ENCODE peak calls at places on chromosome 6, in eight cellular contexts. G is AG04450; E is upper lobe of left lung; P is fibroblast of pulmonary artery; X is AG10803; H is HL-60; S is OCI-LY7; U is CD8-positive, alpha-beta T cell. R is an unnamed sample.

GRCh38 chr6:6085928-6086668 is 79.4 kb upstream of the NRN1 start:
- DNase-seq in P (no peak), S (no peak), E (no peak), G (no peak), U (no peak), H (no peak), X (no peak), R (no peak)

GRCh38 chr6:28770732-28771131 is 153.1 kb downstream of the TRIM27 start:
- DNase-seq in G (no peak), H (no peak), P (no peak), X (no peak), S (no peak), E (no peak), U (no peak), R (no peak)

GRCh38 chr6:125942677-125943527 is 13.7 kb upstream of the HINT3 start:
- DNase-seq in X (no peak), U (no peak), E (no peak), P (no peak), G (no peak), H (no peak), S (no peak), R (peak)

GRCh38 chr6:90286884-90287488 is 9.7 kb downstream of the BACH2 start:
- DNase-seq in S (peak), G (no peak), E (no peak), X (no peak), H (no peak), U (peak), P (peak), R (peak)

GRCh38 chr6:21593927-21594421 is 423 bp downstream of the SOX4 start:
- DNase-seq in E (no peak), U (peak), P (peak), H (no peak), S (peak), G (no peak), X (peak), R (peak)

GRCh38 chr6:51814418-51814817 is 273.0 kb downstream of the PKHD1 start:
- DNase-seq in U (no peak), S (no peak), H (no peak), X (no peak), G (no peak), P (no peak), E (no peak), R (no peak)

GRCh38 chr6:97917369-97917768 is 634.4 kb upstream of the MMS22L start:
- DNase-seq in S (no peak), U (no peak), P (no peak), X (no peak), H (no peak), E (no peak), G (no peak), R (no peak)

GRCh38 chr6:37569999-37570776 is 70.5 kb upstream of the CCDC167 start:
- DNase-seq in X (no peak), U (no peak), S (peak), E (no peak), H (no peak), P (no peak), G (no peak), R (no peak)

GRCh38 chr6:80425089-80425823 is 318.8 kb downstream of the BCKDHB start:
- DNase-seq in X (peak), G (peak), S (no peak), U (no peak), E (no peak), H (no peak), P (peak), R (peak)

GRCh38 chr6:11738681-11739375 is 39.8 kb downstream of the ADTRP start:
- DNase-seq in U (no peak), S (no peak), E (no peak), G (no peak), P (no peak), X (no peak), H (peak), R (no peak)

GRCh38 chr6:13289789-13290318 is 38.5 kb downstream of the TBC1D7 start:
- DNase-seq in G (no peak), U (no peak), P (no peak), S (no peak), H (no peak), X (no peak), E (no peak), R (peak)

GRCh38 chr6:106486236-106486635 is 125.7 kb downstream of the CRYBG1 start:
- DNase-seq in G (no peak), S (no peak), E (no peak), H (no peak), U (no peak), X (peak), P (no peak), R (peak)

GRCh38 chr6:165941249-165941648 is 226.4 kb downstream of the TBXT start:
- DNase-seq in U (no peak), P (no peak), G (no peak), E (no peak), S (no peak), X (no peak), H (no peak), R (no peak)

GRCh38 chr6:33592595-33593413 is 12.7 kb upstream of the BAK1 start:
- DNase-seq in H (no peak), P (no peak), S (peak), G (no peak), U (peak), X (no peak), E (peak), R (no peak)

GRCh38 chr6:130489514-130489913 is 123.7 kb downstream of the TMEM200A start:
- DNase-seq in P (no peak), S (no peak), H (no peak), E (no peak), X (no peak), G (no peak), U (no peak), R (no peak)

GRCh38 chr6:158040051-158040803 is 58.6 kb downstream of the SYNJ2 start:
- DNase-seq in P (peak), H (peak), X (peak), G (peak), U (no peak), E (no peak), S (no peak), R (peak)

GRCh38 chr6:121651420-121651819 is 216.0 kb downstream of the GJA1 start:
- DNase-seq in H (no peak), P (peak), S (no peak), G (no peak), X (no peak), E (no peak), U (no peak), R (peak)

GRCh38 chr6:137487947-137488735 is 6.1 kb downstream of the OLIG3 start:
- DNase-seq in H (no peak), G (no peak), S (no peak), U (no peak), X (no peak), E (peak), P (no peak), R (no peak)

GRCh38 chr6:111487656-111488055 is 4.6 kb upstream of the REV3L start:
- DNase-seq in U (no peak), H (peak), G (peak), X (peak), P (peak), S (peak), E (no peak), R (peak)

GRCh38 chr6:37038297-37039198 is 33.1 kb downstream of the FGD2 start:
- DNase-seq in S (no peak), X (no peak), G (no peak), U (no peak), P (peak), E (no peak), H (no peak), R (peak)

GRCh38 chr6:121437861-121438651 is 2.6 kb downstream of the GJA1 start:
- DNase-seq in P (peak), H (no peak), X (peak), G (no peak), U (no peak), S (no peak), E (no peak), R (peak)

GRCh38 chr6:6840831-6841263 is 252.3 kb downstream of the LY86 start:
- DNase-seq in U (no peak), P (no peak), S (no peak), X (no peak), G (no peak), E (no peak), H (peak), R (no peak)

GRCh38 chr6:69294862-69295261 is 501.9 kb downstream of the LMBRD1 start:
- DNase-seq in G (no peak), X (no peak), U (no peak), E (no peak), P (no peak), S (no peak), H (no peak), R (no peak)

GRCh38 chr6:118815495-118815894 is 78.5 kb upstream of the ASF1A start:
- DNase-seq in S (no peak), H (peak), E (no peak), X (no peak), P (no peak), U (no peak), G (no peak), R (no peak)

GRCh38 chr6:43076093-43076927 is at the start of gene PTK7:
- DNase-seq in X (peak), P (peak), H (peak), E (peak), U (no peak), G (no peak), S (peak), R (peak)

GRCh38 chr6:117233146-117233545 is 32.2 kb upstream of the VGLL2 start:
- DNase-seq in S (no peak), U (no peak), X (peak), P (peak), H (no peak), E (no peak), G (no peak), R (peak)

GRCh38 chr6:52566853-52567279 is 10.0 kb downstream of the TRAM2 start:
- DNase-seq in U (no peak), E (no peak), P (peak), H (no peak), S (no peak), G (peak), X (peak), R (peak)

GRCh38 chr6:148109732-148110131 is 232.9 kb upstream of the SASH1 start:
- DNase-seq in U (no peak), X (no peak), E (no peak), S (no peak), H (no peak), G (no peak), P (peak), R (peak)

GRCh38 chr6:152052061-152052460 is 244.6 kb downstream of the ESR1 start:
- DNase-seq in H (no peak), G (no peak), U (no peak), P (no peak), S (no peak), X (no peak), E (no peak), R (no peak)

GRCh38 chr6:43878823-43879495 is 108.9 kb downstream of the VEGFA start:
- DNase-seq in H (no peak), P (no peak), S (no peak), U (no peak), E (no peak), G (no peak), X (peak), R (no peak)

GRCh38 chr6:116779569-116780164 is 14.1 kb upstream of the FAM162B start:
- DNase-seq in G (no peak), S (peak), E (no peak), X (peak), H (no peak), U (no peak), P (peak), R (peak)

GRCh38 chr6:93468291-93468690 is 48.9 kb upstream of the EPHA7 start:
- DNase-seq in H (no peak), X (no peak), P (peak), E (no peak), S (no peak), U (no peak), G (no peak), R (peak)

GRCh38 chr6:24596717-24597116 is 49.3 kb downstream of the KIAA0319 start:
- DNase-seq in X (no peak), G (no peak), H (no peak), P (no peak), S (no peak), E (no peak), U (no peak), R (no peak)

GRCh38 chr6:24599686-24600399 is 46.1 kb downstream of the KIAA0319 start:
- DNase-seq in H (no peak), X (no peak), P (no peak), U (no peak), S (no peak), G (no peak), E (peak), R (no peak)

GRCh38 chr6:24599179-24599578 is 46.8 kb downstream of the KIAA0319 start:
- DNase-seq in H (no peak), S (no peak), P (no peak), E (no peak), G (no peak), U (no peak), X (no peak), R (no peak)

GRCh38 chr6:24603241-24603640 is 42.8 kb downstream of the KIAA0319 start:
- DNase-seq in H (no peak), G (no peak), S (no peak), E (no peak), P (no peak), X (no peak), U (no peak), R (peak)

DNA sequence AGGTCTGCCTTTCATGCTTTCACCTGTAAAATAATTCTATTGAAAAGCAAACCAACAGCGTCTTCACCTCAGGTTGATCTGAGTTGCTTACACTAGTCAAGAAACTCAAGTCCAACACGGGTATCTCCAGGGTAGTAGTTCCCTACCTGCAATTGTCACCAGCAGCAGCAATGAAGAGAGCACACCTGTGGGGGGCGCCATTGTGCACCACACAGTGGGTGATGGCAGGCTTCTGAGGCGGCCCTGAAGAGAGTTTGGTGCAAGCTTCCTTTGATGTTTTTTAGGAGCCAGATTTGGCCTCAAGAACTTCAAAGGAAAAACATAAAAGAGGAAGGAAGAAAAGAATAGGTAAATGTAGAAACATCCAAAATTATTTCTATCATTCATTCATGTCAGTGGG is 45.1 kb downstream of the KIAA0319 start:
- DNase-seq in U (no peak), X (no peak), P (no peak), G (no peak), H (no peak), E (no peak), S (no peak), R (no peak)
- TF ChIP-seq CTCF in U (no peak), X (no peak), P (no peak), G (no peak), H (no peak), E (no peak), S (peak), R (no peak)

GRCh38 chr6:169212897-169213813 is 40.5 kb downstream of the THBS2 start:
- DNase-seq in H (peak), G (peak), X (peak), S (peak), U (peak), E (peak), P (peak), R (peak)

GRCh38 chr6:169217972-169218371 is 35.7 kb downstream of the THBS2 start:
- DNase-seq in S (no peak), P (no peak), E (no peak), X (no peak), H (no peak), U (no peak), G (no peak), R (no peak)

GRCh38 chr6:169216830-169217229 is 36.8 kb downstream of the THBS2 start:
- DNase-seq in P (no peak), E (peak), G (no peak), X (peak), H (no peak), U (no peak), S (no peak), R (no peak)

GRCh38 chr6:169213814-169214520 is 39.7 kb downstream of the THBS2 start:
- DNase-seq in H (no peak), G (no peak), S (no peak), U (no peak), P (no peak), X (no peak), E (peak), R (no peak)

GRCh38 chr6:169215201-169215661 is 38.4 kb downstream of the THBS2 start:
- DNase-seq in S (no peak), U (no peak), E (no peak), H (no peak), X (peak), G (no peak), P (peak), R (no peak)
- H3K4me3 ChIP-seq in S (no peak), U (no peak), E (no peak), H (no peak), X (peak), G (peak), P (no peak), R (no peak)

GRCh38 chr6:120411394-120411793 is 922.9 kb downstream of the TBC1D32 start:
- DNase-seq in S (no peak), G (no peak), E (no peak), H (no peak), U (no peak), P (no peak), X (no peak), R (no peak)

GRCh38 chr6:120407696-120408095 is 926.6 kb downstream of the TBC1D32 start:
- DNase-seq in E (no peak), P (no peak), U (no peak), S (no peak), X (no peak), H (no peak), G (no peak), R (no peak)

GRCh38 chr6:120410586-120410985 is 923.7 kb downstream of the TBC1D32 start:
- DNase-seq in X (no peak), U (no peak), E (no peak), G (no peak), P (no peak), S (no peak), H (no peak), R (no peak)

DNA sequence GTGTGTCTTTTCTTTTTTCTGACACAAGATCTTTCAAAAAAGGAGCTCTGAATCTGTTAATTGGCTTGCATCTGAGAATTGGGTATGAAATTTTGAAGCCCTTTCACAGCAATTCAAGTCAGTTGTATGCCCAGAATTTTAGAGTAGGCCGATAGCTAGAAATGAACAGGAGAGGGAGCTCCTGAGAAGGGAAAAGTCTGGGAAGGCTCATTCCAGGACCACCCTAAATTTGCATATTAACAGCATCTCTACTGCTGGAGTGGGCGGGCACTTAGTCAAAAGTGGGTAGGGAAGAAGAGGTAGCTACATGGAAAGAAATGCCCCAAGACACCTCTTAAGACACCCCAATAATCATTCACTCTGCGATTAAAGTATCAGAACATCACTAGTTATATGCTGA is 928.3 kb downstream of the TBC1D32 start:
- DNase-seq in S (no peak), H (no peak), G (no peak), U (no peak), E (no peak), X (no peak), P (no peak), R (no peak)
- TF ChIP-seq CTCF in S (peak), H (no peak), G (no peak), U (no peak), E (no peak), X (no peak), P (peak), R (peak)

GRCh38 chr6:17971128-17972073 is 16.0 kb downstream of the KIF13A start:
- DNase-seq in P (peak), X (peak), H (no peak), U (no peak), G (no peak), S (no peak), E (no peak), R (peak)
- H3K4me3 ChIP-seq in P (no peak), X (no peak), H (no peak), U (no peak), G (no peak), S (no peak), E (no peak), R (no peak)

R was measured in choroid plexus epithelial cell.